ENCODE peak calls at places on chromosomes 1 and 21, in five cellular contexts. K is prostate gland, E is IMR-90, Z is brain microvascular endothelial cell, U is heart left ventricle. L is an unnamed sample.

GRCh38 chr1:224617410-224618361 is 1.6 kb downstream of the CNIH3 start:
- DNase-seq in Z (no peak), K (no peak), U (no peak), E (no peak), L (no peak)

GRCh38 chr21:35406600-35406999 is 357.5 kb upstream of the RUNX1 start:
- DNase-seq in Z (no peak), E (no peak), U (no peak), K (no peak), L (no peak)

GRCh38 chr1:9434247-9434646 is 105.0 kb upstream of the SLC25A33 start:
- DNase-seq in U (no peak), K (no peak), E (no peak), Z (no peak), L (no peak)

GRCh38 chr1:56072310-56072709 is 507.1 kb downstream of the PLPP3 start:
- DNase-seq in K (no peak), E (no peak), U (no peak), Z (no peak), L (no peak)

GRCh38 chr1:247118946-247119446 is 14.8 kb upstream of the ZNF669 start:
- DNase-seq in Z (no peak), E (no peak), K (no peak), U (no peak), L (no peak)

GRCh38 chr1:204400893-204401510 is 10.6 kb downstream of the PPP1R15B start:
- DNase-seq in E (no peak), K (no peak), U (no peak), Z (no peak), L (no peak)

GRCh38 chr1:21323091-21323490 is 32.8 kb upstream of the ECE1 start:
- DNase-seq in K (no peak), Z (no peak), U (no peak), E (no peak), L (no peak)

GRCh38 chr1:27430903-27431653 is 38.7 kb downstream of the GPR3 start:
- DNase-seq in E (peak; percentile 15), U (no peak), Z (peak; percentile 6), K (peak; percentile 23), L (no peak)

GRCh38 chr1:211677659-211678058 is 2.2 kb upstream of the NEK2 start:
- DNase-seq in U (no peak), E (no peak), K (no peak), Z (no peak), L (no peak)

GRCh38 chr21:41879190-41879998 is at the start of gene PRDM15:
- DNase-seq in K (peak; percentile 69), U (peak; percentile 91), E (peak; percentile 82), Z (peak; percentile 65), L (peak; percentile 89)

GRCh38 chr1:85297855-85298629 is 21.6 kb upstream of the BCL10 start:
- DNase-seq in U (no peak), Z (peak; percentile 96), E (peak; percentile 100), K (peak; percentile 93), L (no peak)

GRCh38 chr1:37556712-37557196 is at the start of gene DNALI1:
- DNase-seq in K (peak; percentile 90), U (peak; percentile 89), Z (peak; percentile 92), E (peak; percentile 88), L (peak; percentile 94)

GRCh38 chr1:54425152-54425584 is 19.0 kb upstream of the SSBP3 start:
- DNase-seq in Z (no peak), K (no peak), U (no peak), E (no peak), L (no peak)

GRCh38 chr1:37621326-37621870 is 13.3 kb downstream of the RSPO1 start:
- DNase-seq in E (no peak), K (no peak), Z (no peak), U (no peak), L (no peak)

GRCh38 chr1:1537626-1538250 is 2.7 kb downstream of the TMEM240 start:
- DNase-seq in Z (no peak), K (no peak), U (no peak), E (no peak), L (no peak)

GRCh38 chr1:169692766-169693460 is 18.5 kb downstream of the SELL start:
- DNase-seq in E (no peak), U (no peak), K (no peak), Z (no peak), L (no peak)

DNA sequence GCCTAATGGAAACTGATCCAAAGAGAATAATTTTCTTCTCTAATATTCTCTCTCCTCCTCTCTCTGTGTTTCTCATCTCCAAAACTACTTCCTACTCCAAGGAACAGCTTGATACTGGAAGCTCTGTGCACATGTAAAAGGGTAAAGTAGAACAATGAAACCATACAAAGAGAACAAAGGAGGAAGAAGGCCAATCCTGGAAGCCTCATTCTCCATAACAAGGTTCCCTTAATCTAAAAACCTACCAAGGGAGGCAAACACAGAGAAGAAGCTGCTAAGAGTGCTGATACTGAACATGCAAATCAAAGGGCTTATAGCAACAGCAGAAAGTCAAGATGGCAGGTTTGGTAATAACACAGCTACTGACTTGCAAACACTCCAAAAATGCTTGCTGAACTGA is 44.4 kb downstream of the SIPA1L2 start:
- DNase-seq in K (no peak), U (no peak), Z (no peak), E (no peak), L (no peak)
- H3K27me3 ChIP-seq in K (no peaks in the 10 kb centered on the region), U (no peaks in the 10 kb centered on the region), Z (no peaks in the 10 kb centered on the region), E (no peaks in the 10 kb centered on the region), L (no peaks in the 10 kb centered on the region)

GRCh38 chr1:29621826-29622435 is 385.6 kb downstream of the PTPRU start:
- DNase-seq in U (no peak), K (no peak), E (no peak), Z (no peak), L (no peak)
- H3K27me3 ChIP-seq in U (peaks cover 29% of the 10 kb centered on the region), K (no peaks in the 10 kb centered on the region), E (peaks cover 7% of the 10 kb centered on the region), Z (no peaks in the 10 kb centered on the region), L (no peaks in the 10 kb centered on the region)

DNA sequence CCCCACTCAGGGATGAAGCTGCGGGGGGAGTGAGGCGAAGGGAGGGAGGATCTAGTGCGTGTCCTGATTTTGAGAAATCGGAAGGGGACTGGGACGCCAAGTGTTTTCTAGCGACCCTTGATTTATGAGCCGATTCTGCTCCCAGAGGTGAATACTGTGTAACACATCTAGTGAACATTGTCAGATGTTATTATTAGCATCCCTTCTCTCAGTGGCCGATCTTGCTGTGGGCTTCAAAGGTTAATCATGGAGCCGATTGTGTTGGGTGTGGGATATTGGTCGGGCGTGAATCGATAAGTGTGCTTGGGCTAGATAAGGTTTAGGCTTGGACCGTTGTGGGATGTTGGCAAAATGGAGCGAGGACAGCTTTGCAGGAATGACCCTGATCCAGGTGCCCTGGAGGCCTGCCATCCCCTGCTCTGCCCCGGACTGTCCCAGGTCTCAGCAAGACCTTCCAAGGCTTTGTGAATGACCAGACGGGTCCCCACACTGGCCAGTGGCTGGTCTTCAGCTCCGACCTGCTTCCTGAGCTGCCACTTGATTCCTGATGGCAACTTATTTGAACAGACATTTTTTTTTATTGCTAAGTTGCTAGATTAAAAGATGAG is 2.2 kb downstream of the AJAP1 start:
- DNase-seq in K (no peak), U (no peak), Z (no peak), E (no peak), L (no peak)
- H3K27me3 ChIP-seq in K (peaks cover 34% of the 10 kb centered on the region), U (peaks cover 93% of the 10 kb centered on the region), Z (peaks cover 19% of the 10 kb centered on the region), E (peaks cover 12% of the 10 kb centered on the region), L (no peaks in the 10 kb centered on the region)

GRCh38 chr21:8991968-8992621 is 1529.3 kb upstream of the TPTE start:
- DNase-seq in K (no peak), U (no peak), Z (no peak), E (no peak), L (no peak)
- H3K27me3 ChIP-seq in K (no peaks in the 10 kb centered on the region), U (peaks cover 63% of the 10 kb centered on the region), Z (no peaks in the 10 kb centered on the region), E (no peaks in the 10 kb centered on the region), L (no peaks in the 10 kb centered on the region)

GRCh38 chr1:53289050-53289429 is 38.8 kb downstream of the LRP8 start:
- DNase-seq in E (no peak), U (no peak), K (no peak), Z (no peak), L (no peak)

GRCh38 chr1:53285969-53286760 is 41.7 kb downstream of the LRP8 start:
- DNase-seq in K (no peak), Z (no peak), E (no peak), U (no peak), L (no peak)

GRCh38 chr1:53285546-53285945 is 42.3 kb downstream of the LRP8 start:
- DNase-seq in U (no peak), K (no peak), E (no peak), Z (no peak), L (no peak)

GRCh38 chr1:53286950-53287349 is 40.9 kb downstream of the LRP8 start:
- DNase-seq in K (no peak), E (no peak), U (no peak), Z (no peak), L (no peak)

DNA sequence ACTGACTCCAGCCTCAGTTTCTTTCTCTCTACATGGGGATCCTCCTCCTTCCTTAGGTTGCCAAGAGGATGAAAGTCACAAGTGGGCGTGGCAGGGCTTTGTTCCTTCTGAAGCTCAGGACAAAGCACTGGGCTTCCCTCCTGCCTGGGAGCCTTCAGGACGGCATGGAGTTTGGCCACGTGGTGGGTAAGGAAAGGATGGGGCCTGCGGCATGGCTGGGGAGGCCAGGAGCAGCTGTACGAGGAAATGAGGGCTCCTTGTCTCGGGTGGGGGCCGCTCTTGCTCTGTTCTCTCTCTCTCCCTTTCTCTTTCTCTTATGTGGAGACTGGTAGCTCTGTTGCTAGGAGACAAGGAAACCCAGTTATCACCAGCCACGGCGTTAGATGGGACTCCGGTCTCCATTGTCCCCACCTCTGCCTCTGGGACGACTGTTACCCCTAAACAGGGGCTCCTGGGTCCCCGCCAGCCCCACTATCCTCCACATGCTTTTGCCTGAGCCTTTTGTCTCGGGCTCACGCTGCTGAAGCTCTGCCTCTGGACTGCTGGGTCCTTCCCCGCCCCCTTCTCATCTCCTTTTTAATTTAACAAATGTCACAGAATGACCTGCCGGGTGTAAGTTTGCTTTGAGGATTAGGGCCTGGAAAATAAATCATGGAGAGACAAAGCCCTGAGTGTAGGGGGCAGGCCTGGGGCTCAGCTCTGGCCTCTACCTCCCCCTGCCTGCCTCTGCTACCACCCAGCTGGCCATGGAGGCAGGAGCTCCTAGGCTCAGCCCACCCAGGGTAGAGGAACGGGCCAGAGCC is 39.4 kb downstream of the LRP8 start:
- DNase-seq in K (no peak), Z (no peak), U (no peak), E (no peak), L (no peak)
- H3K27me3 ChIP-seq in K (no peaks in the 10 kb centered on the region), Z (no peaks in the 10 kb centered on the region), U (no peaks in the 10 kb centered on the region), E (no peaks in the 10 kb centered on the region), L (no peaks in the 10 kb centered on the region)